ENCODE peak calls at places on chromosomes 7 and 10, in six cellular contexts. W is ovary, L is Peyer's patch, V is right lobe of liver, H is IMR-90, A is erythroblast. Z is an unnamed sample.

GRCh38 chr7:22255834-22256233 is 101.1 kb downstream of the RAPGEF5 start:
- DNase-seq in W (no peak), L (no peak), V (no peak), H (no peak), A (no peak), Z (no peak)

GRCh38 chr10:89217057-89217990 is 10.2 kb upstream of the CH25H start:
- DNase-seq in W (peak; percentile 45), L (peak; percentile 56), V (no peak), H (peak; percentile 74), A (peak; percentile 78), Z (peak; percentile 43)

GRCh38 chr7:143367972-143368371 is 5.5 kb upstream of the FAM131B start:
- DNase-seq in W (no peak), L (no peak), V (peak; percentile 51), H (no peak), A (no peak), Z (no peak)

GRCh38 chr10:22463255-22463654 is 118.0 kb downstream of the SPAG6 start:
- DNase-seq in W (no peak), L (no peak), V (no peak), H (no peak), A (no peak), Z (no peak)

GRCh38 chr7:22142593-22142992 is 196.9 kb upstream of the CDCA7L start:
- DNase-seq in W (no peak), L (no peak), V (no peak), H (no peak), A (no peak), Z (no peak)

GRCh38 chr7:20407585-20408466 is 77.1 kb downstream of the ITGB8 start:
- DNase-seq in W (peak; percentile 50), L (no peak), V (no peak), H (peak; percentile 43), A (no peak), Z (no peak)

GRCh38 chr10:52956451-52956850 is 183.9 kb upstream of the MBL2 start:
- DNase-seq in W (no peak), L (no peak), V (no peak), H (peak; percentile 20), A (no peak), Z (peak; percentile 8)

GRCh38 chr7:34084651-34085050 is 179.3 kb downstream of the BMPER start:
- DNase-seq in W (no peak), L (no peak), V (no peak), H (no peak), A (no peak), Z (no peak)

GRCh38 chr7:122790558-122790957 is 87.8 kb upstream of the RNF148 start:
- DNase-seq in W (no peak), L (no peak), V (no peak), H (no peak), A (no peak), Z (no peak)

GRCh38 chr10:64733980-64734379 is 1212.8 kb downstream of the REEP3 start:
- DNase-seq in W (no peak), L (no peak), V (no peak), H (no peak), A (peak; percentile 59), Z (peak; percentile 32)

GRCh38 chr7:38561166-38561565 is 70.0 kb downstream of the AMPH start:
- DNase-seq in W (no peak), L (no peak), V (no peak), H (peak; percentile 33), A (no peak), Z (no peak)

GRCh38 chr7:47496064-47496665 is 85.7 kb downstream of the TNS3 start:
- DNase-seq in W (no peak), L (no peak), V (no peak), H (no peak), A (no peak), Z (no peak)

GRCh38 chr10:26937371-26937770 is 76.6 kb upstream of the ABI1 start:
- DNase-seq in W (no peak), L (no peak), V (no peak), H (no peak), A (peak; percentile 5), Z (no peak)

GRCh38 chr10:69517271-69517848 is 55.9 kb downstream of the NEUROG3 start:
- DNase-seq in W (no peak), L (no peak), V (no peak), H (no peak), A (no peak), Z (no peak)

DNA sequence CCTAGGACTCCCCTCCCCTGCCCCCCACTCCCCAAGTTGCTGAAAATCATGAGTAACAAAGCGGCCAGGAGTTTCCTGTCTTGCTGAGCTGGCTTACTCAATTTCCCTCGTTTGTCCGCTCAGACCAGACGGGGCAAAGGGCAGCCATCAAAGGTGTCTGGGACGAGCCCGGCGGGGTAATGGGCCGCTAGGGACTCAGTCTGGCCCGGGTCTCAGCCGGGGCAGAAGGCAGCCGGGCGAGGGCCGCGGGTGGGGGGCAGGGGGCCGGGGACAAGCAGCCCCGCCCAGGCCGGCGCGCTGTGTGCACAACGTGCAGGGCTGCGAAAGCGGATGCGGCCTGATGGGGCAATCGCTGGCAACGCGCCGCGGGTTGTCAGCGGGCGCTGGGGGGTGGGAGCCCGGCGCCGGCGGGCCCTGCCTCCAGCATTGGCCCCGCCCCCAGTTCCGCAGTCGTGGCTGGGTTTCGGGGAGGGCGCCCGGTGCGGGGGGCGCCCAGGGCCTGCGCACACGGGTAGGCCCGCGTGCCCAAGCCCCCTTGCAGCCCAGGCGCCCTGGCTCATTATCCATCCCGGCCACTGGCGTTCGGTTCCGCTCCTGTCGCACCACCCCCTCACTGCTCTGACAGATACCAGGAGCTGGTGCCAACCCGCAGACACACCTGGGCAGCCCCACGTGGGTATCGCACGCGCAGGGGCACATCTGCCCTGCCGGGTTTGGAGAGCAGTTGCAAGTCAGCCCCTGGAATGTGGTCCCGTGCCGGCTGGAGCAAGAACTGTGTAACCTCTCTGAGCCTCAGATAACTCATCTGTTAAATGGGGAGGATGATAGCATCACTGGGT is 35.1 kb downstream of the DNAJB12 start:
- DNase-seq in W (peak; percentile 96), L (peak; percentile 93), V (peak; percentile 97), H (peak; percentile 89), A (peak; percentile 98), Z (peak; percentile 86)
- TF ChIP-seq POLR2A in W (peak; percentile 28), L (peak; percentile 19), V (peak; percentile 80), H (peak; percentile 47), A (no peak), Z (no peak)

GRCh38 chr10:125599194-125599593 is 83.8 kb downstream of the TEX36 start:
- DNase-seq in W (no peak), L (no peak), V (no peak), H (no peak), A (no peak), Z (no peak)

GRCh38 chr10:125591846-125592245 is 91.1 kb downstream of the TEX36 start:
- DNase-seq in W (no peak), L (no peak), V (no peak), H (no peak), A (no peak), Z (no peak)

GRCh38 chr10:125595911-125596310 is 87.1 kb downstream of the TEX36 start:
- DNase-seq in W (no peak), L (no peak), V (no peak), H (no peak), A (no peak), Z (no peak)

GRCh38 chr10:125592897-125593296 is 90.1 kb downstream of the TEX36 start:
- DNase-seq in W (no peak), L (no peak), V (no peak), H (no peak), A (peak; percentile 14), Z (no peak)

GRCh38 chr10:125593644-125594043 is 89.3 kb downstream of the TEX36 start:
- DNase-seq in W (no peak), L (no peak), V (no peak), H (no peak), A (no peak), Z (no peak)
- TF ChIP-seq POLR2A in W (no peak), L (no peak), V (no peak), H (no peak), A (no peak), Z (no peak)

DNA sequence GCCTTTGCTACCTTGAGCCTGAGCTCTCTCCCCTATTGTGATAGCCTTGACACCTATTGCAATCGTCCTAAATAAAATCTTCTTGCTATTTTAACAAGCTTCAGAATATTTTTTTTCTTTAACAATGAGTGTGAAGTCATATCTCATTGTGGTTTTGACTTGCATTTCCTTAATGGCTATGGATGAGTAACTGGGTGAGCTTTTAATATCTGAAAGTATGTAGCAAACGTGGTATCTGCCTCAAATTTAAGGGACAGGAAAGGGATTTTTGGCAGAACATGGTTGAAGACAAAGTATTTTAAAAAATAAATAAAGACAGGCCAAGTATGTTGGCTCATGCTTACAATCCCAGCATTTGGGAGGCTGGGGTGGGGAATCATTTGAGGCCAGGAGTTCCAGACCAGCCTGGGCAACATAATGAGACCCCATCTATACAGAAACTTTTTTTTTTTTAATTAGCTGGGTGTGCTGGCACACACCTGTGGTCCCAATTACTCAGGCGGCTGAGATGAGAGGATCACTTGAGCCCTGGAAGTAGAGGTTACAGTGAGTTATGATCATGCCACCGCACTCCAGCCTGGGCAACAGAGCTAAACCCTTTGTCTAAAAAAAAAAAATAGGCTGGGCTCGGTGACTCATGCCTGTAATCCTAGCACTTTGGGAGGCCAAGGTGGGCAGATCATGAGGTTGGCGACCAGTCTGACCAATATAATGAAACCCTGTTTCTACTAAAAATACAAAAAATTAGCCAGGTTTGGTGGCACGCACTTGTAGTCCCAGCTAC is 319.3 kb upstream of the NRP1 start:
- DNase-seq in W (no peak), L (no peak), V (no peak), H (peak; percentile 71), A (no peak), Z (no peak)
- TF ChIP-seq POLR2A in W (no peak), L (no peak), V (no peak), H (no peak), A (no peak), Z (no peak)

GRCh38 chr7:50791921-50792341 is 9.2 kb upstream of the GRB10 start:
- DNase-seq in W (no peak), L (no peak), V (no peak), H (peak; percentile 38), A (peak; percentile 71), Z (peak; percentile 20)

GRCh38 chr7:50792342-50793114 is 9.8 kb upstream of the GRB10 start:
- DNase-seq in W (peak; percentile 58), L (no peak), V (peak; percentile 64), H (peak; percentile 58), A (peak; percentile 90), Z (no peak)

GRCh38 chr7:50795253-50795652 is 12.6 kb upstream of the GRB10 start:
- DNase-seq in W (no peak), L (no peak), V (no peak), H (no peak), A (no peak), Z (no peak)

GRCh38 chr7:50793947-50794570 is 11.4 kb upstream of the GRB10 start:
- DNase-seq in W (no peak), L (no peak), V (no peak), H (no peak), A (peak; percentile 62), Z (no peak)

DNA sequence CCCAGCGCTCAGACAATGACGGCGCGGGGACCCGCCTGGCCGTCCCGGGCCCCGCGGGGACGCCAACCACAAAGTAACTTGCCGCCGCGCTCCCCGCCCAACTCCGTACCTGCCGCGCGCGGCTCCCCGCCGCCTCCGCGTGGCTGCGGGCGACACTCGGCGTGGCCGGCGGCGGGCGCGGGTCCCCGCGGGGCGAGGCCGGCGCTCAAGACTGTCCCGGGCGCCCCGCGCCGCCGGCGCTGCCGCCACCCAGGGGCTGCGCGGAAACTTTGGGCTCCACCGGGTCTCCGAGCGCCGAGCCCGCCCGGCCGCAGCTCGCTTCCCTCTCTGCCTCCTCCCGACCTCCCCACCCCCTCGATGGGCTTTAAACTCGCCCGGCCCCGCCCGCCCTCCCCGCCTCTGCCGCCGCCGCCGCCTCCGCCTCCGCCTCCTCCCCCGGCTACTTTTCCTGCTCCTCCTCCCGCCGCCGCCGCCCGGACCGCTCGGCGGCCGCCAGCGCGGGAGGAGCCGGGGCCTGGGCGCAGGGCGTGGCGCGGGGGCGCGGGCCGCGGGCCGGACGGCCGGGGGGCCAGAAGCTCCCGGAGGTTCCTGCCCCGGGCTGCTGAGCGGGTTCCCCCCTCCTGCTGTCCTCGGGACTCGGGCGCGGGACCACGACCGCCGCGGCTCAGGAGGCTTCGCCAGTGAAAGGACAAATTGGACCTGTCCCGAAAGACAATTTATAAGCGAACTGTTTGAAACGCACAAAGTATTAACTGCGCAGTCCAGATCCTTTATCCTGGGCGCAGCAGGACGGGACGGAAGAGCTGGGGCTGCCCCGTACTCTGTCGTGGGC is 10.6 kb upstream of the GRB10 start:
- DNase-seq in W (peak; percentile 66), L (no peak), V (peak; percentile 87), H (peak; percentile 36), A (peak; percentile 85), Z (no peak)
- TF ChIP-seq POLR2A in W (no peak), L (peak; percentile 40), V (peak; percentile 57), H (no peak), A (no peak), Z (no peak)

Z was measured in HepG2.